ENCODE peak calls at places on chromosomes 11 and 22, in five cellular contexts. One of them, this sample, is unnamed.

GRCh38 chr11:92843455-92843854 is 126.0 kb upstream of the MTNR1B start:
- DNase-seq in fibroblast of mammary gland: no peak
- DNase-seq in body of pancreas: no peak
- DNase-seq in stomach: no peak
- DNase-seq in astrocyte of the spinal cord: no peak
- DNase-seq in this sample: no peak

GRCh38 chr11:118263109-118263508 is 988 bp downstream of the MPZL2 start:
- DNase-seq in fibroblast of mammary gland: no peak
- DNase-seq in body of pancreas: peak; percentile 15
- DNase-seq in stomach: no peak
- DNase-seq in astrocyte of the spinal cord: no peak
- DNase-seq in this sample: no peak

GRCh38 chr11:75561426-75562047 is 516 bp upstream of the SERPINH1 start:
- DNase-seq in fibroblast of mammary gland: no peak
- DNase-seq in body of pancreas: no peak
- DNase-seq in stomach: no peak
- DNase-seq in astrocyte of the spinal cord: no peak
- DNase-seq in this sample: no peak

GRCh38 chr11:112172362-112172994 is 2.8 kb upstream of the BCO2 start:
- DNase-seq in fibroblast of mammary gland: peak; percentile 77
- DNase-seq in body of pancreas: no peak
- DNase-seq in stomach: no peak
- DNase-seq in astrocyte of the spinal cord: peak; percentile 35
- DNase-seq in this sample: peak; percentile 57

GRCh38 chr11:88478136-88478785 is 140.7 kb upstream of the CTSC start:
- DNase-seq in fibroblast of mammary gland: peak; percentile 6
- DNase-seq in body of pancreas: no peak
- DNase-seq in stomach: no peak
- DNase-seq in astrocyte of the spinal cord: no peak
- DNase-seq in this sample: no peak

GRCh38 chr22:46614070-46614931 is 5.9 kb upstream of the GRAMD4 start:
- DNase-seq in fibroblast of mammary gland: no peak
- DNase-seq in body of pancreas: no peak
- DNase-seq in stomach: no peak
- DNase-seq in astrocyte of the spinal cord: no peak
- DNase-seq in this sample: no peak

GRCh38 chr11:44927174-44927661 is 23.5 kb downstream of the TP53I11 start:
- DNase-seq in fibroblast of mammary gland: peak; percentile 67
- DNase-seq in body of pancreas: peak; percentile 76
- DNase-seq in stomach: peak; percentile 74
- DNase-seq in astrocyte of the spinal cord: peak; percentile 58
- DNase-seq in this sample: peak; percentile 60

GRCh38 chr22:45284705-45285305 is at the start of gene UPK3A:
- DNase-seq in fibroblast of mammary gland: no peak
- DNase-seq in body of pancreas: peak; percentile 89
- DNase-seq in stomach: peak; percentile 91
- DNase-seq in astrocyte of the spinal cord: no peak
- DNase-seq in this sample: no peak

GRCh38 chr11:59135648-59136461 is 6.8 kb upstream of the FAM111A start:
- DNase-seq in fibroblast of mammary gland: peak; percentile 69
- DNase-seq in body of pancreas: peak; percentile 87
- DNase-seq in stomach: peak; percentile 86
- DNase-seq in astrocyte of the spinal cord: peak; percentile 76
- DNase-seq in this sample: peak; percentile 70

GRCh38 chr22:23418159-23418788 is 161.8 kb downstream of the IGLL1 start:
- DNase-seq in fibroblast of mammary gland: no peak
- DNase-seq in body of pancreas: no peak
- DNase-seq in stomach: peak; percentile 17
- DNase-seq in astrocyte of the spinal cord: no peak
- DNase-seq in this sample: no peak

GRCh38 chr11:108654994-108655631 is 9.8 kb upstream of the DDX10 start:
- DNase-seq in fibroblast of mammary gland: peak; percentile 66
- DNase-seq in body of pancreas: peak; percentile 69
- DNase-seq in stomach: peak; percentile 44
- DNase-seq in astrocyte of the spinal cord: peak; percentile 66
- DNase-seq in this sample: peak; percentile 67

GRCh38 chr22:48890693-48891554 is 936.7 kb downstream of the BRD1 start:
- DNase-seq in fibroblast of mammary gland: no peak
- DNase-seq in body of pancreas: no peak
- DNase-seq in stomach: peak; percentile 20
- DNase-seq in astrocyte of the spinal cord: no peak
- DNase-seq in this sample: no peak

GRCh38 chr11:18802381-18803257 is 11.0 kb upstream of the PTPN5 start:
- DNase-seq in fibroblast of mammary gland: peak; percentile 72
- DNase-seq in body of pancreas: peak; percentile 75
- DNase-seq in stomach: peak; percentile 52
- DNase-seq in astrocyte of the spinal cord: peak; percentile 70
- DNase-seq in this sample: peak; percentile 75

GRCh38 chr22:26949193-26949592 is 291.8 kb downstream of the MIAT start:
- DNase-seq in fibroblast of mammary gland: peak; percentile 2
- DNase-seq in body of pancreas: peak; percentile 39
- DNase-seq in stomach: no peak
- DNase-seq in astrocyte of the spinal cord: no peak
- DNase-seq in this sample: no peak

GRCh38 chr22:37284807-37285355 is 2.6 kb downstream of the CYTH4 start:
- DNase-seq in fibroblast of mammary gland: no peak
- DNase-seq in body of pancreas: peak; percentile 12
- DNase-seq in stomach: peak; percentile 40
- DNase-seq in astrocyte of the spinal cord: no peak
- DNase-seq in this sample: no peak

GRCh38 chr22:46111645-46112306 is 38.5 kb upstream of the PPARA start:
- DNase-seq in fibroblast of mammary gland: peak; percentile 35
- DNase-seq in body of pancreas: peak; percentile 40
- DNase-seq in stomach: no peak
- DNase-seq in astrocyte of the spinal cord: no peak
- DNase-seq in this sample: peak; percentile 49

GRCh38 chr11:13667245-13667644 is 1.2 kb upstream of the FAR1 start:
- DNase-seq in fibroblast of mammary gland: peak; percentile 24
- DNase-seq in body of pancreas: no peak
- DNase-seq in stomach: no peak
- DNase-seq in astrocyte of the spinal cord: peak; percentile 22
- DNase-seq in this sample: peak; percentile 77
- H3K4me3 ChIP-seq in fibroblast of mammary gland: peak overlapping the region; percentile 72
- H3K4me3 ChIP-seq in body of pancreas: peak overlapping the region; percentile 95
- H3K4me3 ChIP-seq in stomach: peak overlapping the region; percentile 91
- H3K4me3 ChIP-seq in astrocyte of the spinal cord: peak overlapping the region; percentile 67
- H3K4me3 ChIP-seq in this sample: peak overlapping the region; percentile 79

GRCh38 chr11:62508336-62509058 is 38.1 kb downstream of the AHNAK start:
- DNase-seq in fibroblast of mammary gland: no peak
- DNase-seq in body of pancreas: peak; percentile 84
- DNase-seq in stomach: peak; percentile 78
- DNase-seq in astrocyte of the spinal cord: peak; percentile 64
- DNase-seq in this sample: peak; percentile 80
- H3K4me3 ChIP-seq in fibroblast of mammary gland: no peak overlapping the region
- H3K4me3 ChIP-seq in body of pancreas: no peak overlapping the region
- H3K4me3 ChIP-seq in stomach: peak overlapping the region; percentile 15
- H3K4me3 ChIP-seq in astrocyte of the spinal cord: no peak overlapping the region
- H3K4me3 ChIP-seq in this sample: peak overlapping the region; percentile 31

DNA sequence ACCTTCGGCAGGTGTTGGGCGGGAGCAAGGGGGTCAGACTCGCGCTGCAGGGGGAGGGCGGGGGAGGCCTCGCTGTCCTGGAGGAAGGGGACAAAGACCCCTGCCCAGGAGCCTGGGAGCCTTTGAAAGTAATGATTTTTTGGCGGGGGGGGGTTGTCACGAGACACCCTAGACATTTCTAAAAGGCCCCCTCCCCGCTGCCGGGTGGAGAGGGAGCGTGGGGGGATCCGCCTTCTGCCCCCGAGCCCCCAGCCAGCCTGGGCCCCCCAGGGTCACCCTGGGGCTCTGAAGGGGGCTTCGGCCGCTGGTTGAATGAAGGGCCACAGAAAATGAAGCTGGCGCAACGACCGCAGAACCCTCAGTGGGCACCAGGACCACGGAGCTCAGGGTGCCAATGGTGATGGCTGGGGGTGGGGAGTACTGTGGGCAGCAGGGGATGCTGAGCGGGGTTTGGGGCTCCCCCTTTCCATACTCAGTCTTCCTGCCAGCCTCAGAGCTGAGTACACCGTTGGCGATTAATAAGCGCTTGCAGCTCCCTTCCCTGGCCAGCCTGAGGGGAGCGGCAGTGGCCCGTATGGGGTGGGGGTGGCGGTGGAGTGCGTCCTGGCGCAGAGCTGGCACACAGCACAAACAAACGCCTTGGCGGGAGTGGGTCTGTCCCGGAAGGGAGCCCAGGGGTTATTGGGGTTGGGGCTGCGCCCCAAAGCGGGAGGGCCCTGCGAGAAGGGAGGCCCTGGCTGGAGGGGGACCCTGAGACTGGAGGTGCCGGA is 1.2 kb upstream of the DUSP8 start:
- DNase-seq in fibroblast of mammary gland: no peak
- DNase-seq in body of pancreas: peak; percentile 74
- DNase-seq in stomach: peak; percentile 61
- DNase-seq in astrocyte of the spinal cord: no peak
- DNase-seq in this sample: no peak
- H3K4me3 ChIP-seq in fibroblast of mammary gland: no peak overlapping the region
- H3K4me3 ChIP-seq in body of pancreas: peak overlapping the region; percentile 13
- H3K4me3 ChIP-seq in stomach: peak overlapping the region; percentile 67
- H3K4me3 ChIP-seq in astrocyte of the spinal cord: no peak overlapping the region
- H3K4me3 ChIP-seq in this sample: no peak overlapping the region

DNA sequence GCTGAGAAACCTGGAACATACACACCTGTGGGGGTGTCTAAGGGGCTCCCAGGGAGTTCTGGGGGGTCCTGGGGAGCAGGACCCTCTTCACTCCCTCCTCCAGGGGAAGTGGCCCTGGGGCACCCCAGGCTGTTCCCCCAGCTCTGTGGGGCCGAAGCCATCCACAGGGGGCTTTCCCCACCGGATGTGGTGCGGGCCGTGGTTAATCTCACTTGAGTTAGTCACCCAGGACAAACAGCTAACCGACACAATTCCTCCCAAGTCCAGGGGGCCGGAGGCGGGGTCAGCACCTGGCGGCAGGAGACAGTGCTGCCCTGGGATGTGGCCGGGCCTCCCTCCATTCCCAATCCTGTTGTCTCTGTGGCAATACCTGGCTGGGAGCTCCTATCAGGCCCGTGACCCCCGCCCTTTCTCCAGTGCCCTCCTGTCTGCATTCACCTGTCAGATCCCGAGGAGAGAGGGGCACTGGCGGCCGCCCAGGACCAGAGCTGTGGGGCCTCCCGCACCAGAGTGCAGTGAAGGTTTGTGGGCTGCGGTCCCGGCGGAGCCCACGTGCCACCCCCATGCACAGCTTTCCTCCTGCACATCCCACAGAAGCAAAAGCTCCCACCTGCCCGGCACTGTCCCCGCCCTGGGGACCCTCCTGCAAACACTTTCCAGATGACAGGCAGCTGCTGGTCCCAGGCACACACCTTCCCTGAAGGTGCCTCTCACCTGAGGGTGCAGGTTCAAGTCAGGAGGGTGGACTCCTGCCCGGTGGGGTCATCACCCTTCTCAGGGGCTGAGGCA is 5.2 kb upstream of the MUC5AC start:
- DNase-seq in fibroblast of mammary gland: no peak
- DNase-seq in body of pancreas: no peak
- DNase-seq in stomach: peak; percentile 72
- DNase-seq in astrocyte of the spinal cord: peak; percentile 59
- DNase-seq in this sample: peak; percentile 11
- H3K4me3 ChIP-seq in fibroblast of mammary gland: no peak overlapping the region
- H3K4me3 ChIP-seq in body of pancreas: no peak overlapping the region
- H3K4me3 ChIP-seq in stomach: no peak overlapping the region
- H3K4me3 ChIP-seq in astrocyte of the spinal cord: no peak overlapping the region
- H3K4me3 ChIP-seq in this sample: no peak overlapping the region

GRCh38 chr22:30605449-30606110 is 1.4 kb upstream of the TCN2 start:
- DNase-seq in fibroblast of mammary gland: peak; percentile 59
- DNase-seq in body of pancreas: peak; percentile 68
- DNase-seq in stomach: peak; percentile 63
- DNase-seq in astrocyte of the spinal cord: peak; percentile 45
- DNase-seq in this sample: peak; percentile 39
- H3K4me3 ChIP-seq in fibroblast of mammary gland: no peak overlapping the region
- H3K4me3 ChIP-seq in body of pancreas: no peak overlapping the region
- H3K4me3 ChIP-seq in stomach: peak overlapping the region; percentile 47
- H3K4me3 ChIP-seq in astrocyte of the spinal cord: peak overlapping the region; percentile 51
- H3K4me3 ChIP-seq in this sample: no peak overlapping the region

GRCh38 chr11:43579919-43580276 is 100.6 kb upstream of the HSD17B12 start:
- DNase-seq in fibroblast of mammary gland: no peak
- DNase-seq in body of pancreas: no peak
- DNase-seq in stomach: no peak
- DNase-seq in astrocyte of the spinal cord: no peak
- DNase-seq in this sample: no peak

GRCh38 chr11:43582024-43582836 is 98.3 kb upstream of the HSD17B12 start:
- DNase-seq in fibroblast of mammary gland: no peak
- DNase-seq in body of pancreas: no peak
- DNase-seq in stomach: no peak
- DNase-seq in astrocyte of the spinal cord: no peak
- DNase-seq in this sample: no peak

GRCh38 chr11:43579171-43579918 is 101.2 kb upstream of the HSD17B12 start:
- DNase-seq in fibroblast of mammary gland: peak; percentile 39
- DNase-seq in body of pancreas: peak; percentile 31
- DNase-seq in stomach: no peak
- DNase-seq in astrocyte of the spinal cord: peak; percentile 32
- DNase-seq in this sample: no peak

GRCh38 chr11:43581370-43582023 is 99.0 kb upstream of the HSD17B12 start:
- DNase-seq in fibroblast of mammary gland: no peak
- DNase-seq in body of pancreas: no peak
- DNase-seq in stomach: no peak
- DNase-seq in astrocyte of the spinal cord: no peak
- DNase-seq in this sample: no peak

DNA sequence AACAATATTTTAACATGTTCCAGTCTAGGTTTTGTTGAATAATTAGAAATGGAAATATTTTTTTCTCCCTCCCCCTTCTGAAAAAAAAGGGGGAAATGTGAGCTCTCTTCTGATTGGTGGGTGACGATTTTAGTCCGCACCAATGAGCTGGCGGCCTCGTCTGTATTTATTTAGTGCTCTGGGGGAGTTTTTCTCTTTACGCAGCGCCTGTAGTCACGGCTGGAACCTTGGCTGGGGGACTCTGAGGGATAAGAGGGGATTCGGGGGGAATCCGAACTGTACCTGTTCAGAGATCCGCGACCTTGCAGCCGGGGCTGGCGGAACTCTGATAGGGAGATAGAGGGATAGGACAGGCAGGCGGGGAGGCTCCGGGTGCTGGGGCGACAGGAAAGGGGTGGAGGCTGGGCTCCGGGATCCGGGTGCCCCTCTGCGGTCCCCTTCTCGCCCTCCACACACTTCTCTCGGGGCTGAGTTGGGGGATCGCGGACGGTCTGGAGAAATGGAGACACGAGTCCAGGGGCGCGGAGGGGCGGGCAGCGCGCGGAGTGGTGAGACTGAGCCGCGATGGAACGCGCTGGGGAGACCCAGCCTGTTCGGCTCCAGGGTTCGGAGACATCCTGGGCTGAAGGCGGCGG is 99.7 kb upstream of the HSD17B12 start:
- DNase-seq in fibroblast of mammary gland: peak; percentile 23
- DNase-seq in body of pancreas: no peak
- DNase-seq in stomach: no peak
- DNase-seq in astrocyte of the spinal cord: no peak
- DNase-seq in this sample: no peak
- H3K4me3 ChIP-seq in fibroblast of mammary gland: peak overlapping the region; percentile 25
- H3K4me3 ChIP-seq in body of pancreas: no peak overlapping the region
- H3K4me3 ChIP-seq in stomach: peak overlapping the region; percentile 28
- H3K4me3 ChIP-seq in astrocyte of the spinal cord: peak overlapping the region; percentile 1
- H3K4me3 ChIP-seq in this sample: peak overlapping the region; percentile 63